ENCODE peak calls at places on chromosomes 4 and X, in four cellular contexts. N, I, O and V are unnamed samples.

GRCh38 chr4:168102403-168102802 is 10.1 kb downstream of the ANXA10 start:
- DNase-seq in O (no peak), N (no peak), I (no peak), V (no peak)

GRCh38 chrX:139559383-139560042 is 29.0 kb downstream of the F9 start:
- DNase-seq in I (peak; percentile 6), O (peak; percentile 43), N (peak; percentile 30), V (peak; percentile 68)

GRCh38 chrX:88660836-88661235 is 86.2 kb upstream of the CPXCR1 start:
- DNase-seq in N (no peak), O (no peak), I (no peak), V (no peak)

GRCh38 chr4:82201303-82201702 is 172.5 kb downstream of the HNRNPD start:
- DNase-seq in N (no peak), O (no peak), I (no peak), V (no peak)

GRCh38 chr4:154137320-154137905 is 348.5 kb upstream of the SFRP2 start:
- DNase-seq in I (no peak), N (no peak), O (no peak), V (no peak)

GRCh38 chrX:18410038-18410437 is 15.4 kb upstream of the CDKL5 start:
- DNase-seq in N (no peak), O (peak; percentile 55), I (no peak), V (peak; percentile 75)

GRCh38 chrX:130086414-130087207 is 23.7 kb downstream of the ELF4 start:
- DNase-seq in N (no peak), O (no peak), I (no peak), V (no peak)

GRCh38 chr4:1276984-1277383 is 12.7 kb upstream of the MAEA start:
- DNase-seq in O (no peak), N (no peak), I (no peak), V (no peak)

GRCh38 chr4:8540586-8540985 is 39.6 kb upstream of the GPR78 start:
- DNase-seq in N (no peak), O (no peak), I (no peak), V (no peak)

GRCh38 chr4:85784348-85784747 is 309.4 kb downstream of the ARHGAP24 start:
- DNase-seq in I (no peak), N (no peak), O (no peak), V (no peak)

DNA sequence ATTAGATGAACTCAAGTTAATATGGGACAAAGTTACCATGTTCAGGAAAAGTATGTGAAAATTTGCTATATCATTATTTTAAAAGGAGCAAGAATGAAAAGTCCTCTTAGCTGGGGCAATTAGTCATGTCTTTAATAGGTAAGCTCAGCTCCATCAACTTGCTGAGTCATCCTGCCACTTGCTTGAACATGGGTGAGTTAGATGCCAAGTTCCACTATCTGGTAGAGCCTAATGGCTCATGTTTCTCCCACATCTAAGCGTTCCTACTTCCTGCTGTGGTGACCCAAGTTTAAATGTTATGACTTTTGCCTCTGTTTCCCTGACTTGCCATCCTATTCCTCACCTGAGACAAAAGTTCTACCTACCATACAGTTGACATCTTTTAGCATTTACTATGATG is 276.8 kb downstream of the ZNF674 start:
- DNase-seq in O (no peak), N (no peak), I (no peak), V (peak; percentile 77)
- TF ChIP-seq CEBPB in O (no peak), N (no peak), I (no peak), V (no peak)

GRCh38 chr4:28014469-28014868 is 1153.8 kb downstream of the STIM2 start:
- DNase-seq in O (no peak), I (no peak), N (no peak), V (no peak)
- TF ChIP-seq RCOR1 in O (no peak), I (no peak), N (no peak), V (no peak)

GRCh38 chr4:151992301-151992700 is 231.5 kb upstream of the GATB start:
- DNase-seq in I (no peak), O (no peak), N (no peak), V (no peak)
- TF ChIP-seq CEBPB in I (no peak), O (no peak), N (no peak), V (no peak)

GRCh38 chrX:97096385-97096784 is 212.7 kb downstream of the RPA4 start:
- DNase-seq in N (no peak), I (no peak), O (no peak), V (no peak)
- TF ChIP-seq RCOR1 in N (no peak), I (no peak), O (no peak), V (no peak)

DNA sequence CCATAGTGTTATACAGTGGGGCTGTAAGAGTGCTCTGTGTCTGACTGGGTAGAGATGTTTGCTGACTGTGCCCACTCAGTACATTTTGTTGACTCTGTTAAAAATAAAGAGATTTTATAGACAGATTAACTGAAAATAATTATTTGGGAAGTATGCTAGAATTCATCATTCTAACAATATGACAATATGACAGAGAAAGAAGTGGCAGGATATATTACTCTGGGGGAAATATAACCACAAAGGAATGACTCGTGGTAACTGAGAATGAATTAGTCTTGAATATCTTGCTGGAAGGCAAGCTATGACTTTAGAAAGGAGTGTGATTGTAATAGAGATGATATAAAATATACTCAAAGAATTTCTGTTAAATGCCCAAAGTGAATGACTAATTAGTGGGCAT is 46.8 kb downstream of the TMEM165 start:
- DNase-seq in I (no peak), O (no peak), N (no peak), V (no peak)
- TF ChIP-seq CEBPB in I (no peak), O (no peak), N (no peak), V (no peak)

DNA sequence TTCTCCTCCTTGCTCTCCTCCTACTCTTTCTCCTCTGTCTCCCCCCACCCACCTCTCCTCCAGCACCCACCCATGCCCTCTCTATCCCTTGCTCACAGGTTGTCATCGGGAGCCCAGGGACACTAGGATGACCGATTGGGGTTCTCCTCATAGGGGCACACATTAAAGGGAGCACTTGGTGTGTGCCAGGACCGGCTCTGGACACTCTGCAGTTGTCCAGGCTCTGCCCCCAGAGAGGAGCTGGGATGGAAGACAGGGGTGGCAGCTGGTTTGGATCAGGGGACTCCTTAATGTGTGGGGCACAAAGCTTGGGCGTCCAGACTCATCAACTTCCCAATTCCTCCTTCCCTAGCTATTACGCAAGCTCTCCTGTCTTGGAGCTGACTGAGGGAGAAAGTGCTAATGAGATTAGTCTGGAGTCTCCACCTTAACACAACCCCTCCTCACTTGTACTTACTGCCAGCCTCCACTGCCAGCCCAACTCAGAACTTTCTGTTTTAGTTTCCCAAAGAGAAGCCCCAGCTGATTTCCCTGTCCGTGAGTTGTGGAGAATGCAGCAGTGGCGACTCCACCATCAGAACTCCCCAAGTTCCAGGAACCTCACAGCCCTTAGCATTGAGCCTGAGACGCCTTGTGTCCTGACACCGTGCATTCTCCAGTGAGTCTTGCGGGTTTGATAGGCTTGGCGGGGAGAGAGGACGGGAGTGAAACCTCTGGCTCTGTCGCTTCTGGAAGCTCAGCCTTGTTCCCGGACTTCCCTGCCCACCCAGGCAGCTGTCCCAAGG is 52.2 kb downstream of the CXorf49B start:
- DNase-seq in N (no peak), O (no peak), I (no peak), V (no peak)
- TF ChIP-seq RCOR1 in N (no peak), O (no peak), I (no peak), V (no peak)

GRCh38 chr4:87257523-87257922 is 37.1 kb upstream of the KLHL8 start:
- DNase-seq in I (no peak), O (no peak), N (no peak), V (no peak)
- TF ChIP-seq CEBPB in I (no peak), O (no peak), N (no peak), V (no peak)

GRCh38 chr4:39126256-39127095 is 55.9 kb upstream of the WDR19 start:
- DNase-seq in O (no peak), N (no peak), I (no peak), V (no peak)

GRCh38 chr4:39120418-39120817 is 58.4 kb downstream of the KLHL5 start:
- DNase-seq in I (no peak), N (no peak), O (no peak), V (no peak)

GRCh38 chr4:39124885-39125599 is 57.3 kb upstream of the WDR19 start:
- DNase-seq in O (no peak), I (no peak), N (peak; percentile 35), V (no peak)

DNA sequence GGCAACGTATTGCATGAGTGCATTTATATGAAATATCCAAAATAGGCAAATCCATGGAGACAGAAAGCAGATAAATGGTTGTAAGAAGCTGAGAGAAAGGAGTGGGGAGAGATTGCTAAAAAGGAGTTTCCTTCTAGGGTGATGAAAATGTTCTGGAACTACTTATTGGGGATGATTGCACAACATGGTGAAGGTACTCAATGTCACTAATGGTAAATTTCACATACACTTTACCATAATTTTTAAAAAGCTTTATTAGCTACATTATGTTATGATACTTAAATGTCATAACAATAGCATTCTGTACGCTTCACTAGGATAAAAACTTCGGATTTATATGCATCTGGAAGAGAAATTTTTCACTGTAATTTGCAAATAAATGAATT is 56.7 kb upstream of the WDR19 start:
- DNase-seq in N (no peak), O (no peak), I (no peak), V (no peak)
- TF ChIP-seq RCOR1 in N (no peak), O (no peak), I (no peak), V (no peak)